ENCODE peak calls at places on chromosomes 16 and 17, in nine cellular contexts. One of them, this sample, is unnamed.
A peak's percentile ranks its signal among the peaks of the same experiment; 100 is the strongest.

GRCh38 chr16:80640316-80640715 is 99.5 kb downstream of the DYNLRB2 start:
- DNase-seq in psoas muscle: no peak
- DNase-seq in esophagus muscularis mucosa: no peak
- DNase-seq in hepatocyte: no peak
- DNase-seq in upper lobe of right lung: no peak
- DNase-seq in thyroid gland: no peak
- DNase-seq in fibroblast of lung: no peak
- DNase-seq in cardiac muscle cell: no peak
- DNase-seq in endothelial cell of umbilical vein: no peak
- DNase-seq in this sample: no peak

GRCh38 chr16:57125969-57126368 is 33.6 kb downstream of the CPNE2 start:
- DNase-seq in psoas muscle: no peak
- DNase-seq in esophagus muscularis mucosa: no peak
- DNase-seq in hepatocyte: no peak
- DNase-seq in upper lobe of right lung: no peak
- DNase-seq in thyroid gland: no peak
- DNase-seq in fibroblast of lung: no peak
- DNase-seq in cardiac muscle cell: no peak
- DNase-seq in endothelial cell of umbilical vein: no peak
- DNase-seq in this sample: no peak

GRCh38 chr17:17435323-17435722 is 41.5 kb upstream of the MED9 start:
- DNase-seq in psoas muscle: no peak
- DNase-seq in esophagus muscularis mucosa: no peak
- DNase-seq in hepatocyte: peak; percentile 81
- DNase-seq in upper lobe of right lung: no peak
- DNase-seq in thyroid gland: no peak
- DNase-seq in fibroblast of lung: peak; percentile 93
- DNase-seq in cardiac muscle cell: peak; percentile 59
- DNase-seq in endothelial cell of umbilical vein: peak; percentile 45
- DNase-seq in this sample: no peak

GRCh38 chr16:71867934-71868333 is 16.0 kb downstream of the ZNF821 start:
- DNase-seq in psoas muscle: no peak
- DNase-seq in esophagus muscularis mucosa: no peak
- DNase-seq in hepatocyte: no peak
- DNase-seq in upper lobe of right lung: no peak
- DNase-seq in thyroid gland: no peak
- DNase-seq in fibroblast of lung: no peak
- DNase-seq in cardiac muscle cell: no peak
- DNase-seq in endothelial cell of umbilical vein: no peak
- DNase-seq in this sample: no peak

GRCh38 chr17:28705074-28705659 is 6.5 kb downstream of the PROCA1 start:
- DNase-seq in psoas muscle: no peak
- DNase-seq in esophagus muscularis mucosa: no peak
- DNase-seq in hepatocyte: no peak
- DNase-seq in upper lobe of right lung: no peak
- DNase-seq in thyroid gland: no peak
- DNase-seq in fibroblast of lung: no peak
- DNase-seq in cardiac muscle cell: no peak
- DNase-seq in endothelial cell of umbilical vein: no peak
- DNase-seq in this sample: no peak

GRCh38 chr16:85819245-85819644 is 19.8 kb downstream of the COX4I1 start:
- DNase-seq in psoas muscle: peak; percentile 77
- DNase-seq in esophagus muscularis mucosa: no peak
- DNase-seq in hepatocyte: peak; percentile 89
- DNase-seq in upper lobe of right lung: peak; percentile 88
- DNase-seq in thyroid gland: peak; percentile 81
- DNase-seq in fibroblast of lung: peak; percentile 56
- DNase-seq in cardiac muscle cell: peak; percentile 86
- DNase-seq in endothelial cell of umbilical vein: peak; percentile 77
- DNase-seq in this sample: peak; percentile 94

GRCh38 chr16:67463059-67463458 is 17.9 kb downstream of the ATP6V0D1 start:
- DNase-seq in psoas muscle: no peak
- DNase-seq in esophagus muscularis mucosa: no peak
- DNase-seq in hepatocyte: no peak
- DNase-seq in upper lobe of right lung: no peak
- DNase-seq in thyroid gland: no peak
- DNase-seq in fibroblast of lung: no peak
- DNase-seq in cardiac muscle cell: no peak
- DNase-seq in endothelial cell of umbilical vein: no peak
- DNase-seq in this sample: peak; percentile 82

GRCh38 chr16:78133919-78134318 is 34.5 kb downstream of the WWOX start:
- DNase-seq in psoas muscle: no peak
- DNase-seq in esophagus muscularis mucosa: no peak
- DNase-seq in hepatocyte: no peak
- DNase-seq in upper lobe of right lung: no peak
- DNase-seq in thyroid gland: no peak
- DNase-seq in fibroblast of lung: no peak
- DNase-seq in cardiac muscle cell: no peak
- DNase-seq in endothelial cell of umbilical vein: no peak
- DNase-seq in this sample: no peak

GRCh38 chr17:29195465-29196081 is 15.4 kb upstream of the MYO18A start:
- DNase-seq in psoas muscle: no peak
- DNase-seq in esophagus muscularis mucosa: no peak
- DNase-seq in hepatocyte: no peak
- DNase-seq in upper lobe of right lung: no peak
- DNase-seq in thyroid gland: no peak
- DNase-seq in fibroblast of lung: no peak
- DNase-seq in cardiac muscle cell: no peak
- DNase-seq in endothelial cell of umbilical vein: no peak
- DNase-seq in this sample: no peak

GRCh38 chr16:19980866-19981265 is 92.8 kb downstream of the GPR139 start:
- DNase-seq in psoas muscle: no peak
- DNase-seq in esophagus muscularis mucosa: no peak
- DNase-seq in hepatocyte: peak; percentile 41
- DNase-seq in upper lobe of right lung: no peak
- DNase-seq in thyroid gland: no peak
- DNase-seq in fibroblast of lung: no peak
- DNase-seq in cardiac muscle cell: peak; percentile 7
- DNase-seq in endothelial cell of umbilical vein: peak; percentile 11
- DNase-seq in this sample: no peak

GRCh38 chr17:16915752-16916556 is 56.0 kb downstream of the TNFRSF13B start:
- DNase-seq in psoas muscle: no peak
- DNase-seq in esophagus muscularis mucosa: peak; percentile 89
- DNase-seq in hepatocyte: peak; percentile 64
- DNase-seq in upper lobe of right lung: peak; percentile 77
- DNase-seq in thyroid gland: peak; percentile 80
- DNase-seq in fibroblast of lung: peak; percentile 29
- DNase-seq in cardiac muscle cell: peak; percentile 57
- DNase-seq in endothelial cell of umbilical vein: peak; percentile 17
- DNase-seq in this sample: peak; percentile 68

GRCh38 chr17:63275968-63276349 is 170.1 kb downstream of the CYB561 start:
- DNase-seq in psoas muscle: no peak
- DNase-seq in esophagus muscularis mucosa: no peak
- DNase-seq in hepatocyte: no peak
- DNase-seq in upper lobe of right lung: no peak
- DNase-seq in thyroid gland: no peak
- DNase-seq in fibroblast of lung: no peak
- DNase-seq in cardiac muscle cell: no peak
- DNase-seq in endothelial cell of umbilical vein: no peak
- DNase-seq in this sample: no peak

DNA sequence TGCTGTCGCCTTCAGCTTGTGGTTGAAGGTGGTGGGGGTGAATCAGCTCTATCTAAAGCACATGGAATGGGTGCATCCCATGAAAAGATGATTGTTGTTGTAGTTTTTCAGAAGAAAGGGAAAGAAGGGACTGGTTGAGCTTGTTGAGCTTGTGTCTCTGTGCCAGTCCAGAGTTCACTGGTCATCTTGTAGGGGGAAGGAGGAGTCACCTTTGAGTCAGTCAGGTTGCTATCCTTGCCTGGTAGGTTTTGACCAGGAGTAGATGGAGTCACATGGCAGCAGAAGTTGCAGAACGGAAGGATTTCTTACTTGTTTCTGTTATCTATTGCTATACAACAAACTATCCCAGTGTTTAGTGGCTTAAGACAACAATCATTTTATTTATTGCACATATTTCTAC is 73.3 kb downstream of the PLCG2 start:
- DNase-seq in psoas muscle: no peak
- DNase-seq in esophagus muscularis mucosa: no peak
- DNase-seq in hepatocyte: peak; percentile 23
- DNase-seq in upper lobe of right lung: no peak
- DNase-seq in thyroid gland: no peak
- DNase-seq in fibroblast of lung: no peak
- DNase-seq in cardiac muscle cell: no peak
- DNase-seq in endothelial cell of umbilical vein: no peak
- DNase-seq in this sample: no peak
- H3K27ac ChIP-seq in psoas muscle: no peak overlapping the region
- H3K27ac ChIP-seq in esophagus muscularis mucosa: no peak overlapping the region
- H3K27ac ChIP-seq in hepatocyte: no peak overlapping the region
- H3K27ac ChIP-seq in upper lobe of right lung: no peak overlapping the region
- H3K27ac ChIP-seq in thyroid gland: no peak overlapping the region
- H3K27ac ChIP-seq in fibroblast of lung: no peak overlapping the region
- H3K27ac ChIP-seq in cardiac muscle cell: no peak overlapping the region
- H3K27ac ChIP-seq in endothelial cell of umbilical vein: no peak overlapping the region
- H3K27ac ChIP-seq in this sample: no peak overlapping the region

DNA sequence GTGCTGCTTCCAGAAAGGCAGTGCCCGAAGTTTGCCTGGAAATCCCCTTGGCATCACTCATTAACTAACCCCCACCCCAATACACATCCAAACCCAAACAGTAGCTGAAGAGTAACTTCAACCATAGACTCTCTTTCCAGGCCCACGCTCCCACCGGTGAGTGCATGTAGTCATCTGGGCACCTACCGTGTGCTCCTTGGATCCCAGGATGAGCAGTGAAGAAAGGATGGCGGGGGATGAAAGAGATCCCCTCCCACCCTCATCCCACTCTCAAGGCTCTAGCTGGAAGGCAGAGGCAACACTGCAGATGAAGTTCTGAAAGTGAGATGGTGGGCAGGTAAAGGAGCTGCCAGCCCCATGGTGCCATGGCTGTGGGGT is 305.0 kb downstream of the SOX9 start:
- DNase-seq in psoas muscle: no peak
- DNase-seq in esophagus muscularis mucosa: no peak
- DNase-seq in hepatocyte: no peak
- DNase-seq in upper lobe of right lung: no peak
- DNase-seq in thyroid gland: no peak
- DNase-seq in fibroblast of lung: no peak
- DNase-seq in cardiac muscle cell: no peak
- DNase-seq in endothelial cell of umbilical vein: no peak
- DNase-seq in this sample: no peak
- H3K4me1 ChIP-seq in psoas muscle: peaks cover 5% of the 10 kb centered on the region
- H3K4me1 ChIP-seq in esophagus muscularis mucosa: peaks cover 15% of the 10 kb centered on the region
- H3K4me1 ChIP-seq in hepatocyte: peaks cover 51% of the 10 kb centered on the region
- H3K4me1 ChIP-seq in upper lobe of right lung: no peaks in the 10 kb centered on the region
- H3K4me1 ChIP-seq in thyroid gland: no peaks in the 10 kb centered on the region
- H3K4me1 ChIP-seq in fibroblast of lung: peaks cover 12% of the 10 kb centered on the region
- H3K4me1 ChIP-seq in cardiac muscle cell: peaks cover 4% of the 10 kb centered on the region
- H3K4me1 ChIP-seq in endothelial cell of umbilical vein: peaks cover 11% of the 10 kb centered on the region
- H3K4me1 ChIP-seq in this sample: peaks cover 13% of the 10 kb centered on the region

DNA sequence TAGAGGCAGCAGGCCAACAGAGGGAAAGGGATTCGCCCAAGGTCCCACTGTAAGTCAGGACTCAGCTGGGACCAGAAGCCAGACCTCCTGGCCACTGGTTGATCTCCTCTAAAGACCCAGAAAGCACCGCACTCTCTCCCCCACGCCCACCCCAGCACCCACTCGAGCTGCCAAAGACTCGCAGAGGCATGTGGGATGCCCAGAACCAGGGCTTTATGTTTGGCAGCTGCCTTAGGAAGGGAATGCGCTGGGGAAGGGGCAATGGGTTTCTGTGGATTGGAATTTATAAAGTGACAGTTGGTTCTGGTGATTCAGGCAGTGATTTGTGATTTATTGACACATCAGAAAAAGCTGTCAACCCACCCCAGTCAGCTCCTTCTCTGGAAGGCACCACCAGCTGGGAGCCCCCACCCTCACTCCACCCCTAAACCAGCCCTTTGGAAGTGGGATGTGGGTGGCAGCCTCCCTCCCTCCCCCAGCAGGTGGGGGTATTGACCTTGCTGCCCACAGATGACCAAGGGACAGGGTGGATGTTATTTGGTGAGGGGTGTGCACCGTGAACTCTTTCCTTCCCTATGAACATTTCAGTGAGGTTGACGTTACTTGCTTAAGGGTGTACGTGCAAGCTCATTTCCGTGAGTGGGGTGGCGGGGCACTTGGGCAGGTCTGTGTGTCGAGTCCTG is 76.6 kb upstream of the DNAJA2 start:
- DNase-seq in psoas muscle: no peak
- DNase-seq in esophagus muscularis mucosa: no peak
- DNase-seq in hepatocyte: no peak
- DNase-seq in upper lobe of right lung: no peak
- DNase-seq in thyroid gland: no peak
- DNase-seq in fibroblast of lung: no peak
- DNase-seq in cardiac muscle cell: no peak
- DNase-seq in endothelial cell of umbilical vein: no peak
- DNase-seq in this sample: no peak
- TF ChIP-seq CTCF in psoas muscle: no peak
- TF ChIP-seq CTCF in esophagus muscularis mucosa: no peak
- TF ChIP-seq CTCF in hepatocyte: no peak
- TF ChIP-seq CTCF in upper lobe of right lung: no peak
- TF ChIP-seq CTCF in thyroid gland: no peak
- TF ChIP-seq CTCF in fibroblast of lung: no peak
- TF ChIP-seq CTCF in cardiac muscle cell: no peak
- TF ChIP-seq CTCF in endothelial cell of umbilical vein: no peak
- TF ChIP-seq CTCF in this sample: no peak

GRCh38 chr17:50699410-50699809 is 8.3 kb downstream of the ANKRD40 start:
- DNase-seq in psoas muscle: no peak
- DNase-seq in esophagus muscularis mucosa: no peak
- DNase-seq in hepatocyte: no peak
- DNase-seq in upper lobe of right lung: no peak
- DNase-seq in thyroid gland: no peak
- DNase-seq in fibroblast of lung: peak; percentile 56
- DNase-seq in cardiac muscle cell: no peak
- DNase-seq in endothelial cell of umbilical vein: no peak
- DNase-seq in this sample: no peak

GRCh38 chr17:50693041-50693682 is 14.6 kb downstream of the ANKRD40 start:
- DNase-seq in psoas muscle: no peak
- DNase-seq in esophagus muscularis mucosa: no peak
- DNase-seq in hepatocyte: no peak
- DNase-seq in upper lobe of right lung: peak; percentile 27
- DNase-seq in thyroid gland: no peak
- DNase-seq in fibroblast of lung: peak; percentile 41
- DNase-seq in cardiac muscle cell: no peak
- DNase-seq in endothelial cell of umbilical vein: no peak
- DNase-seq in this sample: no peak

GRCh38 chr17:50696365-50696879 is 11.3 kb downstream of the ANKRD40 start:
- DNase-seq in psoas muscle: no peak
- DNase-seq in esophagus muscularis mucosa: no peak
- DNase-seq in hepatocyte: no peak
- DNase-seq in upper lobe of right lung: no peak
- DNase-seq in thyroid gland: no peak
- DNase-seq in fibroblast of lung: no peak
- DNase-seq in cardiac muscle cell: no peak
- DNase-seq in endothelial cell of umbilical vein: no peak
- DNase-seq in this sample: no peak

GRCh38 chr17:50697663-50698272 is 9.9 kb downstream of the ANKRD40 start:
- DNase-seq in psoas muscle: no peak
- DNase-seq in esophagus muscularis mucosa: no peak
- DNase-seq in hepatocyte: no peak
- DNase-seq in upper lobe of right lung: no peak
- DNase-seq in thyroid gland: no peak
- DNase-seq in fibroblast of lung: no peak
- DNase-seq in cardiac muscle cell: no peak
- DNase-seq in endothelial cell of umbilical vein: no peak
- DNase-seq in this sample: no peak

DNA sequence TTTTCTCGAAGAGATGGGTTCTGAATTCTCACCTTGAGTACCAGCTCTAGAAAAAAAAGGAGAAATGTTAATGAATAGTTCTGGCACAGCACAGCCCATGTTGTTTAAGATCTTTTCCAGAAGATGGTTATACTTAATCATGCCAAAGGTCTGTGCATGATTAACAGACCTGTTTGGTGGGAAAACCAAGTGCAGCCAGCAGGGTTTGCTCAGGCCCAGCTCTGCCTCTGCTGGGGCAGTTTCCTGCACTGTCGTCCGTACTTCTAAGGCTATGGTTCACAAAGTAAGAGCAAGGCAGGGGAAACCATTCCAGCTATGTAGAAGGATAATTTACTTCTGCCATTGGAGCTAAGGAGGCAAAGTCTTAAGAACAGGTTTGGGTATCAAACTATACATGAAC is 10.6 kb downstream of the ANKRD40 start:
- DNase-seq in psoas muscle: no peak
- DNase-seq in esophagus muscularis mucosa: no peak
- DNase-seq in hepatocyte: no peak
- DNase-seq in upper lobe of right lung: peak; percentile 6
- DNase-seq in thyroid gland: no peak
- DNase-seq in fibroblast of lung: no peak
- DNase-seq in cardiac muscle cell: no peak
- DNase-seq in endothelial cell of umbilical vein: no peak
- DNase-seq in this sample: no peak
- H3K27ac ChIP-seq in psoas muscle: no peak overlapping the region
- H3K27ac ChIP-seq in esophagus muscularis mucosa: no peak overlapping the region
- H3K27ac ChIP-seq in hepatocyte: no peak overlapping the region
- H3K27ac ChIP-seq in upper lobe of right lung: no peak overlapping the region
- H3K27ac ChIP-seq in thyroid gland: peak overlapping the region; percentile 21
- H3K27ac ChIP-seq in fibroblast of lung: no peak overlapping the region
- H3K27ac ChIP-seq in cardiac muscle cell: no peak overlapping the region
- H3K27ac ChIP-seq in endothelial cell of umbilical vein: no peak overlapping the region
- H3K27ac ChIP-seq in this sample: no peak overlapping the region

This sample was measured in colonic mucosa.